ENCODE peak calls at places on chromosome 22, in eight cellular contexts. K is GM12865, V is AG10803, S is retinal pigment epithelial cell, X is left ventricle myocardium inferior, G is tibial artery, E is right lobe of liver, M is BE2C. I is an unnamed sample.
A peak's percentile ranks its signal among the peaks of the same experiment; 100 is the strongest.

GRCh38 chr22:19809741-19810140 is 44.9 kb downstream of the GNB1L start:
- DNase-seq in K (no peak), V (no peak), S (no peak), X (no peak), G (no peak), E (no peak), M (no peak), I (no peak)

GRCh38 chr22:42719133-42719532 is 1.5 kb downstream of the A4GALT start:
- DNase-seq in K (peak; percentile 31), V (peak; percentile 50), S (no peak), X (no peak), G (peak; percentile 51), E (no peak), M (no peak), I (no peak)

GRCh38 chr22:20390394-20390907 is 3.5 kb upstream of the ZNF74 start:
- DNase-seq in K (no peak), V (no peak), S (no peak), X (no peak), G (no peak), E (no peak), M (no peak), I (no peak)

GRCh38 chr22:30893434-30894370 is 74.9 kb downstream of the MORC2 start:
- DNase-seq in K (no peak), V (no peak), S (no peak), X (no peak), G (no peak), E (no peak), M (no peak), I (no peak)

GRCh38 chr22:20532256-20532993 is 25.0 kb downstream of the MED15 start:
- DNase-seq in K (no peak), V (no peak), S (no peak), X (no peak), G (no peak), E (no peak), M (no peak), I (no peak)

GRCh38 chr22:30733081-30733680 is 38.5 kb downstream of the OSBP2 start:
- DNase-seq in K (no peak), V (peak; percentile 53), S (no peak), X (no peak), G (no peak), E (no peak), M (no peak), I (no peak)

GRCh38 chr22:31128156-31128555 is 5.4 kb downstream of the INPP5J start:
- DNase-seq in K (no peak), V (no peak), S (no peak), X (no peak), G (no peak), E (no peak), M (no peak), I (no peak)

GRCh38 chr22:20494978-20495860 is at the start of gene KLHL22:
- DNase-seq in K (peak; percentile 54), V (peak; percentile 32), S (no peak), X (no peak), G (peak; percentile 32), E (peak; percentile 48), M (peak; percentile 74), I (no peak)

GRCh38 chr22:40313007-40313406 is 33.3 kb upstream of the ADSL start:
- DNase-seq in K (no peak), V (no peak), S (no peak), X (no peak), G (no peak), E (no peak), M (no peak), I (no peak)

GRCh38 chr22:20464096-20464614 is 26.5 kb upstream of the SCARF2 start:
- DNase-seq in K (peak; percentile 75), V (no peak), S (no peak), X (no peak), G (no peak), E (no peak), M (no peak), I (no peak)

GRCh38 chr22:22943521-22944267 is 56.1 kb downstream of the IGLL5 start:
- DNase-seq in K (peak; percentile 4), V (no peak), S (no peak), X (no peak), G (no peak), E (no peak), M (peak; percentile 61), I (peak; percentile 56)

GRCh38 chr22:37404126-37404525 is 23.2 kb downstream of the ELFN2 start:
- DNase-seq in K (no peak), V (no peak), S (no peak), X (no peak), G (no peak), E (no peak), M (no peak), I (no peak)

GRCh38 chr22:41979423-41980250 is 10.4 kb downstream of the SEPTIN3 start:
- DNase-seq in K (peak; percentile 51), V (no peak), S (no peak), X (no peak), G (no peak), E (no peak), M (no peak), I (no peak)

GRCh38 chr22:19291580-19292261 is at the start of gene CLTCL1:
- DNase-seq in K (peak; percentile 82), V (peak; percentile 72), S (no peak), X (peak; percentile 88), G (peak; percentile 59), E (peak; percentile 91), M (peak; percentile 91), I (peak; percentile 63)

GRCh38 chr22:30634477-30635233 is 926 bp upstream of the SLC35E4 start:
- DNase-seq in K (peak; percentile 93), V (peak; percentile 87), S (no peak), X (peak; percentile 87), G (peak; percentile 82), E (peak; percentile 85), M (peak; percentile 86), I (peak; percentile 94)

GRCh38 chr22:22799561-22799960 is 88.1 kb upstream of the IGLL5 start:
- DNase-seq in K (no peak), V (no peak), S (no peak), X (no peak), G (no peak), E (no peak), M (no peak), I (no peak)

GRCh38 chr22:44831885-44832284 is 79.5 kb downstream of the ARHGAP8 start:
- DNase-seq in K (no peak), V (no peak), S (no peak), X (no peak), G (no peak), E (no peak), M (no peak), I (no peak)

GRCh38 chr22:44827666-44828065 is 75.3 kb downstream of the ARHGAP8 start:
- DNase-seq in K (no peak), V (no peak), S (no peak), X (no peak), G (no peak), E (no peak), M (no peak), I (no peak)

GRCh38 chr22:44824271-44824670 is 71.9 kb downstream of the ARHGAP8 start:
- DNase-seq in K (no peak), V (no peak), S (no peak), X (no peak), G (no peak), E (no peak), M (no peak), I (no peak)

GRCh38 chr22:44825310-44826150 is 73.2 kb downstream of the ARHGAP8 start:
- DNase-seq in K (no peak), V (no peak), S (no peak), X (no peak), G (no peak), E (no peak), M (no peak), I (no peak)

GRCh38 chr22:44828193-44828592 is 75.8 kb downstream of the ARHGAP8 start:
- DNase-seq in K (peak; percentile 32), V (no peak), S (no peak), X (no peak), G (no peak), E (no peak), M (peak; percentile 57), I (no peak)
- TF ChIP-seq CTCF in K (peak; percentile 46), V (peak; percentile 43), S (peak; percentile 64), X (peak; percentile 36), G (no peak), E (peak; percentile 18), M (peak; percentile 73), I (no peak)

GRCh38 chr22:47619631-47620030 is 857.2 kb downstream of the TBC1D22A start:
- DNase-seq in K (no peak), V (no peak), S (no peak), X (no peak), G (no peak), E (no peak), M (no peak), I (peak; percentile 42)
- TF ChIP-seq CTCF in K (no peak), V (no peak), S (no peak), X (no peak), G (no peak), E (no peak), M (no peak), I (no peak)

GRCh38 chr22:24555496-24556253 is at the start of gene SNRPD3:
- DNase-seq in K (peak; percentile 94), V (peak; percentile 90), S (peak; percentile 67), X (peak; percentile 94), G (peak; percentile 95), E (peak; percentile 92), M (peak; percentile 94), I (peak; percentile 96)
- TF ChIP-seq CTCF in K (no peak), V (no peak), S (peak; percentile 23), X (peak; percentile 54), G (peak; percentile 49), E (no peak), M (peak; percentile 17), I (peak; percentile 9)

DNA sequence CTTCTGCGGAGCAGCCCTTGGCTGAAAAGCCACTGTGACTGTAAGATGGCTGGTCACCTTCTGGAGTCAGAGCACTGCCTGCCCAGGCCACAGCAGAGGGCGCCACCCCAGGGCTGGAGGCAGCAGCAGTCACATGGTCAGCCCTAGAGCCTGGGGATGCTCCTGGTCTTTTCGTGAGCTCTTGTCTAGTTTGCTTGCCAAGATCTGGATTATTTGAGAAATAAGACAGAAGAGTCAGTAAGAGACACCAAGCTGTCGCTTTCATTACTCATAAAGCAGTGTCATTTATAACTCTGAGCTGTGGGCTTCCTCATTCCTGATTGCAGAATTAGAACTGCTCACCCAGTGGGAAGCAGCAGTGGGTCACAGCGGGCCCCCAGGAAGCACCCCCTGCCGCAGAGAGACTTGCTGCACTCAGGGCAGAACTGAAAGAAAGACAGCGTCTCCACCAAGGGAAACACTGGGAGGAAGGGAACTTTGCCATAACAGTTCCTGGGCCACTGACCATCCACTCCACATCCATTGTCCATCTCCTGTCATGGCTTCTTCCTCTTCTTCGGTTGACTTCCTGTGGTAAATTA is 56.7 kb downstream of the PPP6R2 start:
- DNase-seq in K (peak; percentile 16), V (peak; percentile 24), S (no peak), X (no peak), G (peak; percentile 46), E (no peak), M (peak; percentile 61), I (no peak)
- TF ChIP-seq CTCF in K (peak; percentile 43), V (peak; percentile 48), S (peak; percentile 59), X (no peak), G (no peak), E (peak; percentile 28), M (peak; percentile 74), I (no peak)